ENCODE peak calls at places on chromosomes 13 and 19, in four cellular contexts. Q is caudate nucleus, B is NCI-H1436 treated with DMSO at 0.1 percent for 48 hours, T is HCEC 1CT. H is an unnamed sample.
A peak's percentile ranks its signal among the peaks of the same experiment; 100 is the strongest.

GRCh38 chr13:112144616-112145220 is 77.8 kb downstream of the SOX1 start:
- DNase-seq in Q (no peak), B (no peak), T (no peak), H (no peak)

GRCh38 chr13:67228909-67229308 is 1.2 kb downstream of the PCDH9 start:
- DNase-seq in Q (peak; percentile 4), B (no peak), T (peak; percentile 27), H (peak; percentile 85)

GRCh38 chr19:12984683-12985048 is 10.6 kb upstream of the NFIX start:
- DNase-seq in Q (peak; percentile 67), B (no peak), T (no peak), H (peak; percentile 91)

GRCh38 chr19:52992109-52993004 is 21.4 kb upstream of the ERVV-1 start:
- DNase-seq in Q (no peak), B (no peak), T (no peak), H (no peak)

GRCh38 chr13:84844473-84844872 is 954.7 kb downstream of the SLITRK6 start:
- DNase-seq in Q (no peak), B (peak; percentile 7), T (peak; percentile 39), H (no peak)

GRCh38 chr13:40345654-40346372 is 320.6 kb downstream of the FOXO1 start:
- DNase-seq in Q (no peak), B (no peak), T (no peak), H (no peak)

GRCh38 chr19:29831686-29832085 is 19.9 kb downstream of the CCNE1 start:
- DNase-seq in Q (no peak), B (no peak), T (no peak), H (no peak)

GRCh38 chr19:3196933-3197205 is 11.1 kb downstream of the NCLN start:
- DNase-seq in Q (no peak), B (no peak), T (no peak), H (no peak)

GRCh38 chr13:110065780-110066179 is 241.2 kb downstream of the COL4A1 start:
- DNase-seq in Q (no peak), B (no peak), T (no peak), H (no peak)

GRCh38 chr13:33154911-33155310 is 130.6 kb downstream of the STARD13 start:
- DNase-seq in Q (no peak), B (no peak), T (no peak), H (no peak)

GRCh38 chr13:32894589-32895001 is 121.6 kb upstream of the KL start:
- DNase-seq in Q (no peak), B (no peak), T (peak; percentile 76), H (no peak)

GRCh38 chr13:46181799-46182490 is at the start of gene LCP1:
- DNase-seq in Q (no peak), B (no peak), T (no peak), H (no peak)

GRCh38 chr13:111866731-111867245 is 200.2 kb upstream of the SOX1 start:
- DNase-seq in Q (no peak), B (no peak), T (no peak), H (no peak)

GRCh38 chr13:51259359-51259645 is 37.1 kb downstream of the FAM124A start:
- DNase-seq in Q (no peak), B (no peak), T (no peak), H (no peak)

GRCh38 chr19:47447470-47448359 is 24.0 kb downstream of the SLC8A2 start:
- DNase-seq in Q (peak; percentile 32), B (no peak), T (no peak), H (peak; percentile 75)

GRCh38 chr13:111873676-111874178 is 193.2 kb upstream of the SOX1 start:
- DNase-seq in Q (no peak), B (no peak), T (no peak), H (no peak)

GRCh38 chr19:35557539-35558399 is 5.7 kb downstream of the ATP4A start:
- DNase-seq in Q (peak; percentile 22), B (no peak), T (no peak), H (no peak)

GRCh38 chr19:11382898-11383705 is 1.0 kb downstream of the EPOR start:
- DNase-seq in Q (no peak), B (peak; percentile 8), T (peak; percentile 40), H (no peak)

H was measured in posterior cingulate gyrus.